ENCODE peak calls at places on chromosome 3, in five cellular contexts. One of them, this sample, is unnamed.

GRCh38 chr3:24037971-24038370 is 92.9 kb downstream of the NR1D2 start:
- DNase-seq in GM20000: no peak
- DNase-seq in GM12864: no peak
- DNase-seq in MCF 10A: no peak
- DNase-seq in AG04450: no peak
- DNase-seq in this sample: no peak

GRCh38 chr3:194212021-194212868 is 76.3 kb downstream of the HES1 start:
- DNase-seq in GM12864: no peak
- DNase-seq in GM20000: no peak
- DNase-seq in MCF 10A: no peak
- DNase-seq in AG04450: no peak
- DNase-seq in this sample: no peak

GRCh38 chr3:12875857-12876451 is 34.6 kb upstream of the RPL32 start:
- DNase-seq in GM12864: no peak
- DNase-seq in MCF 10A: no peak
- DNase-seq in GM20000: peak
- DNase-seq in AG04450: no peak
- DNase-seq in this sample: peak

GRCh38 chr3:66997560-66998074 is 490 bp upstream of the KBTBD8 start:
- DNase-seq in AG04450: no peak
- DNase-seq in GM20000: no peak
- DNase-seq in MCF 10A: peak
- DNase-seq in GM12864: no peak
- DNase-seq in this sample: no peak

GRCh38 chr3:64560802-64561502 is 126.8 kb downstream of the ADAMTS9 start:
- DNase-seq in MCF 10A: no peak
- DNase-seq in GM20000: no peak
- DNase-seq in GM12864: no peak
- DNase-seq in AG04450: no peak
- DNase-seq in this sample: no peak

GRCh38 chr3:40309925-40310635 is 573 bp downstream of the EIF1B start:
- DNase-seq in GM12864: no peak
- DNase-seq in GM20000: no peak
- DNase-seq in AG04450: no peak
- DNase-seq in MCF 10A: peak
- DNase-seq in this sample: peak

GRCh38 chr3:185236969-185237368 is 16.9 kb downstream of the EHHADH start:
- DNase-seq in AG04450: no peak
- DNase-seq in GM20000: no peak
- DNase-seq in MCF 10A: no peak
- DNase-seq in GM12864: no peak
- DNase-seq in this sample: no peak

GRCh38 chr3:186172353-186172752 is 63.5 kb upstream of the ETV5 start:
- DNase-seq in GM20000: no peak
- DNase-seq in MCF 10A: no peak
- DNase-seq in GM12864: no peak
- DNase-seq in AG04450: no peak
- DNase-seq in this sample: no peak

GRCh38 chr3:66438045-66438444 is 62.8 kb downstream of the LRIG1 start:
- DNase-seq in GM20000: no peak
- DNase-seq in MCF 10A: no peak
- DNase-seq in GM12864: no peak
- DNase-seq in AG04450: no peak
- DNase-seq in this sample: no peak

GRCh38 chr3:107523361-107524213 is 825 bp downstream of the BBX start:
- DNase-seq in GM12864: no peak
- DNase-seq in AG04450: no peak
- DNase-seq in MCF 10A: peak
- DNase-seq in GM20000: peak
- DNase-seq in this sample: no peak

GRCh38 chr3:139808196-139808595 is 126.8 kb upstream of the CLSTN2 start:
- DNase-seq in GM12864: no peak
- DNase-seq in MCF 10A: no peak
- DNase-seq in GM20000: no peak
- DNase-seq in AG04450: no peak
- DNase-seq in this sample: no peak

DNA sequence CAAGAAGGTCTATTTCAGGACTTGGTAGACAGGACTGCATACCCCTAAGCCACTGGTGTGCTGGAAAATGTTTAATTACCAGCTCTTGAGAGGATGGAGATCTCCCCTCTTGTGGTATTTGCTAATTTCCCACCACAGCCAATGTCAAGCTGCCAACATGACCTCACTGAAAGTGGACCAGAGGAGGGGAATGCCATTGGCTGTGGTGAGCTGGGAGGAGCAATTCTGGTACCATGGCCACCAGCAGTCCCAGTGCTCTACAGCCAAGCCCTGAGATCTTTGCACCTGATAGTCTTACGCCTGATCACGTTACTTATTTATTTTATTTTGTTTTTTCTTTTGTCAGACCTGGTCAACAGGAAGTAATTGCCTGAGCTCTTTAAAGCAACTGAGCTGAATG is 82.5 kb upstream of the BCL6 start:
- DNase-seq in MCF 10A: no peak
- DNase-seq in GM12864: no peak
- DNase-seq in AG04450: no peak
- DNase-seq in GM20000: no peak
- DNase-seq in this sample: no peak
- TF ChIP-seq CTCF in MCF 10A: no peak
- TF ChIP-seq CTCF in GM12864: no peak
- TF ChIP-seq CTCF in AG04450: no peak
- TF ChIP-seq CTCF in GM20000: no peak
- TF ChIP-seq CTCF in this sample: no peak

DNA sequence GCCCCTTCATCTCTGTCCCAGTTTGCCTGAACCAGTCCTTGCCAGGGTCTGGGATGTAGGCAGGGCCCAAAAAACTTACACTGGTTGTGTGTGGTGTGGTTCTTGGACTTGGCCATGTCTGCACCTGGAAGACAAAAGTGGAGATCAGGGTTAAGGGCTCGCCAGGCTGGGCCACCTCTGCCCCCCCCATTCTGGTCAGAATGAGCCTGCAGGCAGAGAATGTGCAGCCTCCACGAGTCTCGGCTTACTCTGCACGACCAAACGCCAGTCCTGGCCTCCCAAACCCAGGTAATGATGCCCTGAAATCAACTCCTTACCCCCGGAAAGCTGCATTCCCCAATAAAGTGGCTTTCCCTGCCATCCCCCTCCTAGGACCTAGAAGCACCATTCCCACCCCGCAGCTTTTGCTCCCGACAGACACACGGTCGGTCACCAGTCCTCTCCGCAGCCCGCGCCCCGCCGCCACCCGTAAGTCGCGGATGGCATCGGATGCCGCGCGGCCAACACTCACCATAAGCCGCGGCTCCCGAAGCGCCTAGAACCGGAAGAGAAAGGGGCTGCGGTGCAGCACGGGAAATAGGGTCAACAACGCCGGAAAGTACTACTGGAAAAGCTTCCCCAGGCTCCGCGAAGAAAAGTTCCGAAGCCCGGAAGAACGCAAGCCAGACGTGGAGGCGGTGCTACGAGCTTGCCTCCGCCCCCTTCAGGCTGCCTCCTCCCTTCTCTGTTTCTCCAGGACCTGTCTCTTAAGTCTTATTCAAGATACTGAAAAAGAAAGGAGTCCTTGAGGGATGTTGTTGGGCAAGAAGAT is at the start of gene RPL29:
- DNase-seq in GM12864: peak
- DNase-seq in GM20000: peak
- DNase-seq in AG04450: peak
- DNase-seq in MCF 10A: peak
- DNase-seq in this sample: peak
- TF ChIP-seq CTCF in GM12864: no peak
- TF ChIP-seq CTCF in GM20000: no peak
- TF ChIP-seq CTCF in AG04450: no peak
- TF ChIP-seq CTCF in MCF 10A: no peak
- TF ChIP-seq CTCF in this sample: no peak

GRCh38 chr3:47022540-47023161 is 43.2 kb downstream of the NBEAL2 start:
- DNase-seq in AG04450: no peak
- DNase-seq in GM12864: no peak
- DNase-seq in MCF 10A: no peak
- DNase-seq in GM20000: no peak
- DNase-seq in this sample: no peak

GRCh38 chr3:47028146-47028545 is 48.7 kb downstream of the NBEAL2 start:
- DNase-seq in AG04450: no peak
- DNase-seq in MCF 10A: no peak
- DNase-seq in GM20000: no peak
- DNase-seq in GM12864: no peak
- DNase-seq in this sample: no peak

GRCh38 chr3:47020311-47020710 is 40.8 kb downstream of the NBEAL2 start:
- DNase-seq in GM12864: no peak
- DNase-seq in GM20000: no peak
- DNase-seq in AG04450: no peak
- DNase-seq in MCF 10A: no peak
- DNase-seq in this sample: no peak

GRCh38 chr3:47028667-47029066 is 49.2 kb downstream of the NBEAL2 start:
- DNase-seq in GM12864: no peak
- DNase-seq in AG04450: no peak
- DNase-seq in GM20000: no peak
- DNase-seq in MCF 10A: no peak
- DNase-seq in this sample: no peak

GRCh38 chr3:47024932-47025331 is 45.5 kb downstream of the NBEAL2 start:
- DNase-seq in GM20000: no peak
- DNase-seq in GM12864: no peak
- DNase-seq in AG04450: no peak
- DNase-seq in MCF 10A: no peak
- DNase-seq in this sample: no peak
- TF ChIP-seq CTCF in GM20000: no peak
- TF ChIP-seq CTCF in GM12864: no peak
- TF ChIP-seq CTCF in AG04450: no peak
- TF ChIP-seq CTCF in MCF 10A: no peak
- TF ChIP-seq CTCF in this sample: no peak

DNA sequence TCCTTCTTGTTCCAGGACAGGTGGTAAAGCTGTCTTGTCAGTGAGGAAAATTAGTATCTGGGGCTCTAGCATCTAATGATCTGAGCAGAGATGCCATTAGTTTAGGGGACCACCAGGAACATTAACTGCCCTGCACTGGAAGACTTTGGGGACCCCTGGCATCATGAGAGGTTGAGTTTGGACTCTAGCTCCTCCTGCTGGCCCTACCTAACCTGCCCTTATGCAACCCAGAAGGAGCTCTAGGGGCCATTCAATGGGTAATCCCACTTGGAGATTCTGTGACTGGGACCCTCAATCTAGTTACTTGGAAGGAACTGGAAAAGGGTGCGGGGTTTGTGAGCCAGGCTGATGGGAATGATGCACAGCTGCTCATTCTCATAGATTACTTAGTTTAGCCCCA is 451.0 kb downstream of the EPHB1 start:
- DNase-seq in MCF 10A: no peak
- DNase-seq in AG04450: no peak
- DNase-seq in GM12864: no peak
- DNase-seq in GM20000: no peak
- DNase-seq in this sample: no peak
- TF ChIP-seq CTCF in MCF 10A: no peak
- TF ChIP-seq CTCF in AG04450: no peak
- TF ChIP-seq CTCF in GM12864: peak
- TF ChIP-seq CTCF in GM20000: peak
- TF ChIP-seq CTCF in this sample: no peak

DNA sequence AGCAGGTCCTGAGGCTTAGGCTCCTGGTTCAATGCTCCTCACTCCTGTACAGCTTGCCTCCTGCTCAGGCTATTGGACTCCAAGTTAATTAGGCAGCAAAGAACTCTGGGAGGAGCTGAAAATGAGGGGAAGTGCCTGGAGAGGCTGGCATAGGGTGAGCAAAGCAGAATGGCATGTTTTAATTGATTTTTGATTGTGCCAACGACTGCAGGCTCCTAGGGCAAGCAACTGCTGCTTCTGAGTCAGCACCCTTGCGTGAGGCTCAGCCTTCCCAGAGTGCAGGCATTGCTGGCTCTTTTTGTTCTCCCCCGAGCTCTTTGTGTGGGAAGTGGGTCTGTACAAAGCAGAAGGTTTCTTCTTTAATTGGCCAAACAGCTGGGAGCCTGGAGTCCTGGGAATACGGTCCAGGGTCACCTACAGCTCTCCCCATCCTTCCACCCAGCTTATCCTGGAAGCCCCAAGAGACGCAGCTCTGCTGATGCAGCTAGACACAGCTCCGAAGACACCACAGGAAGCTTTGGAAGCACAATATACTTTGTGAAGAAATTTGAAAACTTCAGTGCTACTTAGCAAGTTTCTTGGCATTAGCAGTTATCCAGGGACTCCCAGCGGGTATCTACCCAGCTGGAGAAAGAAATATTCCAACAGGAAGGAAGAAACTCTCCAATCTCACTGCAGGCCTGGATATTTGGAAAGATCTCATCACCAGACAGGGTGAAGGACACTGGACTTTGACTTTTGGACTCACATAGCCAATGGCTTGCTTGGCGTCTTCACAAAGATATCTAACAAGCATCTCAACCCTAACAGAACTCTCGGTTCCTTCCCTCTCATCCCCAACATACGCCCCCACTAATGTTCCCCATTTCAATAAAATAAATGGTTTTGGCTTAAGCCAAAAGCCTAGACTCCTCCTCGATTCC is 76.8 kb downstream of the BDH1 start:
- DNase-seq in GM12864: no peak
- DNase-seq in AG04450: no peak
- DNase-seq in MCF 10A: peak
- DNase-seq in GM20000: no peak
- DNase-seq in this sample: no peak
- TF ChIP-seq CTCF in GM12864: no peak
- TF ChIP-seq CTCF in AG04450: no peak
- TF ChIP-seq CTCF in MCF 10A: no peak
- TF ChIP-seq CTCF in GM20000: no peak
- TF ChIP-seq CTCF in this sample: no peak

GRCh38 chr3:46947981-46948791 is 28.4 kb downstream of the CCDC12 start:
- DNase-seq in GM12864: no peak
- DNase-seq in AG04450: no peak
- DNase-seq in MCF 10A: peak
- DNase-seq in GM20000: no peak
- DNase-seq in this sample: no peak
- TF ChIP-seq CTCF in GM12864: no peak
- TF ChIP-seq CTCF in AG04450: no peak
- TF ChIP-seq CTCF in MCF 10A: no peak
- TF ChIP-seq CTCF in GM20000: no peak
- TF ChIP-seq CTCF in this sample: no peak

GRCh38 chr3:182420741-182421140 is 372.6 kb upstream of the ATP11B start:
- DNase-seq in AG04450: no peak
- DNase-seq in GM12864: no peak
- DNase-seq in MCF 10A: no peak
- DNase-seq in GM20000: no peak
- DNase-seq in this sample: no peak
- TF ChIP-seq CTCF in AG04450: no peak
- TF ChIP-seq CTCF in GM12864: no peak
- TF ChIP-seq CTCF in MCF 10A: no peak
- TF ChIP-seq CTCF in GM20000: no peak
- TF ChIP-seq CTCF in this sample: no peak

DNA sequence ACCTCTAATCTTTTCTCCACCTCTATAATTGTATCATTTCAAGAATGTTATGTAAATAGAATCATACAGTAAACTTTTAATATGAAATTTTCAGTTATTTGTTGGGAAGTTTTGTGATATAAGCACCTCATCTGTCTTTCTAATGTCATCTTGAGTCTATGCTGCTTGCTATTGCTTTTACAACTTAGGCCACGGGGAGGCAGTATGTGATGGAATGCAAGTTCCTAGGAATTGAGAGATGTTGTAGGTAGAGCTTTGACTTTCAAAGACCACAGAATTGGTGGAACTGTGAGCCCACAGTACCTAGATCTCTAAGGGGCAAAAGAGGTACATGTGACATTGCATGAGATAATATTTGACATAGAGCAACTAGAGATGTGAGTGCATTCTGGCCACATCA is 328.3 kb downstream of the MFSD1 start:
- DNase-seq in GM12864: peak
- DNase-seq in MCF 10A: peak
- DNase-seq in AG04450: no peak
- DNase-seq in GM20000: no peak
- DNase-seq in this sample: peak
- TF ChIP-seq CTCF in GM12864: peak
- TF ChIP-seq CTCF in MCF 10A: peak
- TF ChIP-seq CTCF in AG04450: peak
- TF ChIP-seq CTCF in GM20000: peak
- TF ChIP-seq CTCF in this sample: peak

This sample was measured in glutamatergic neuron.